ENCODE peak calls at places on chromosomes 4 and X, in five cellular contexts. F, B, Y, V and K are unnamed samples. For H3K4me1, the result is how much of the 10 kb centered on the place peaks cover.

GRCh38 chr4:8315343-8316250 is 46.0 kb downstream of the HTRA3 start:
- DNase-seq in Y (peak), V (peak), B (peak), F (peak), K (peak)

GRCh38 chr4:4762909-4763814 is 96.3 kb upstream of the MSX1 start:
- DNase-seq in B (no peak), F (no peak), Y (no peak), V (no peak), K (no peak)

GRCh38 chr4:32226201-32226600 is 1506.0 kb downstream of the PCDH7 start:
- DNase-seq in F (no peak), Y (no peak), B (no peak), V (no peak), K (no peak)

GRCh38 chr4:46986922-46987638 is 6.3 kb downstream of the GABRA4 start:
- DNase-seq in V (no peak), B (no peak), Y (no peak), F (no peak), K (no peak)

GRCh38 chr4:7767966-7768365 is 171.7 kb downstream of the AFAP1 start:
- DNase-seq in Y (no peak), V (no peak), F (no peak), B (no peak), K (peak)

GRCh38 chr4:123995939-123996338 is 599.3 kb downstream of the SPRY1 start:
- DNase-seq in F (no peak), Y (no peak), B (no peak), V (no peak), K (no peak)

GRCh38 chrX:46722742-46723568 is 36.0 kb downstream of the SLC9A7 start:
- DNase-seq in B (no peak), Y (no peak), F (no peak), V (no peak), K (no peak)

GRCh38 chr4:145230726-145231125 is 50.3 kb upstream of the OTUD4 start:
- DNase-seq in Y (no peak), F (no peak), B (no peak), V (no peak), K (no peak)

GRCh38 chr4:121827851-121828250 is 4.2 kb upstream of the CCNA2 start:
- DNase-seq in V (no peak), Y (no peak), F (no peak), B (no peak), K (no peak)

GRCh38 chr4:108107729-108108382 is 60.9 kb downstream of the LEF1 start:
- DNase-seq in B (no peak), Y (no peak), V (no peak), F (no peak), K (no peak)

DNA sequence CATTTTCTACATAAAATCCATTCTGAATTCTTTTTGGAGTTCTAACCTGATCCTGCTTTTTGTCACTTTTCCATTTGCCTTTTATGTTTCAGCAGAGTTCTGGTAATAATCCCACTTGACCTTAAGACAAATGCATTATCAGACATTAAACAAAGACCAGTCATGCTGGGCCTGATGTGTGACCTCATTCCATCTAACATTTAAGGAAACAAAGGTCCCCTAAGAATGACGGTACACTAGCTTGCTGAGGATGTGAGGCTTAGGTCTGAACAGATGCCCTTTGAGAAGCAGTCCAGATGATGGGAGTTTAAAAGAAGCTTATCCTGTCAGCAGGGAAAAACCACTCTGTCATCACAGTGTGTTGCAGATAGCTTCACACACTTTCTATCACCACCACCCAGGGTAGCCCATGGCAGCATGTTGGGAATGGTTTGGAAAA is 38.1 kb upstream of the PDE5A start:
- DNase-seq in F (no peak), Y (no peak), B (no peak), V (no peak), K (no peak)
- H3K4me1 ChIP-seq in F (under half), Y (under half), B (under half), V (under half), K (under half)

DNA sequence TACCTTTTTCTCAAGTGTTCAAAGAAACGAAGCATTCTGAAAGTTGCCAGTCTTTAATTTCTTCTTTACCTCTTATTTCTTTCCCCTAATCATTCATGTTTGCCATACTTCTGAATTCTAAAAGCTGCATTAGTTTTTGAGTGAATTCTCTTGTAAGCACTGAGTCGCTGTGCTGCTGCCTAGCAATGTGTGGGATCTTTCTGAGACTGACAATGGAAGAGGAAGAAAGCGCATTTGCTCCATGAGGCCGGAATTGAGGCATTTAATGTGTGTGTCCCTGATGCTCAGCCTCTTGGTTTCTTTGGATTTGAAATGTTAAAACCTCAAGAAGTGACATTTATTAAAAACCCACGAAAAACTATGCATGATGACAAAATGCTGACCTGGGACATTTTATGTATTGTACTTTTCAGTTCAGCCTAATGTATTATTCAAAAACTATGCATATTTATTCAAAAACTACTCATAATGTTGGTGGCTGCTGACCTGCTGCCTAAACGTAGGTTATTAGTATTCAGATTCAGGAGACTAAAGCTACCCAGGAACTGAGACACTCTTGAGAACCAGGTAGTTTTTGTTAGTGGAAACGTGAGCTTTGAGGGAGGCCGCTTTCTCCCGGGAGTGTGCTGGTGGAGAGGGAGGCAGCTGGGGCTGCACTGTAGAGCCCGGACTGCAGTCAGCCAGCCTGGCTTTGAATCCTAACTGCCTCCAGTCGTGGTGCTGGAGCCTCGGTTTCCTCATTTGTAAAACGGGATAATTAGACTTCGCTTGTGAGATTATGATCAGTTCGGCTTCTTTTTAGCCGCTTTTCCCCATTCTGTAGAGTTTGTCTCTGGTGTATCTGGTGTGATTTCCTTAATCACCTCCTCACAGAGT is 11.3 kb downstream of the RGS12 start:
- DNase-seq in F (no peak), V (peak), B (peak), Y (no peak), K (peak)
- H3K27ac ChIP-seq in F (no peak), V (no peak), B (no peak), Y (no peak), K (no peak)

GRCh38 chrX:154426916-154427792 is 1.3 kb upstream of the ATP6AP1 start:
- DNase-seq in B (no peak), Y (no peak), F (no peak), V (no peak), K (no peak)
- H3K4me1 ChIP-seq in B (under half), Y (under half), F (under half), V (under half), K (under half)

DNA sequence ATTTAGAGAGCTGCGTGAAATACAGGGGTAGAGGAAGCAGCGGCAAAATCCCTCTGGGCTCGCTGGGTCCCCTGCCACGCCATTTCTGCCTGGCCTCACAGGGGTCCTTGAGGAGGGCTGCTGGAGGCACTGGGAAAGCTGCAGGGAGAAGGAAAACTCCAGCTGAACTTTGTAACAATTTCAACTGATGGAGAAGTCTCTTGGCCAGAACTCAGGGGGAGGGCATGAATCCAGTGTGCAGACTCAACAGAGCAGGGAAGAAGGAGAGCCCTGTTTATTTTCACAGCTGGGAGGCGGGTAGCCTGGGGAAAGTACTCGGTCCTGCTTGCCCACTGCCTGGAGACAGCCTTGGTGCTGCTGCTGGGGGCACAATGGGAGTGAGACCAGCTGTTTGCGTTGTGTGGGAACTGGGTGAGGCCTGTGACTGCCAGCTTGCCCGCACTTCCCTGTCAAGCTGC is 93.2 kb upstream of the MAPK10 start:
- DNase-seq in B (peak), Y (peak), V (no peak), F (no peak), K (no peak)
- H3K27ac ChIP-seq in B (peak), Y (no peak), V (no peak), F (no peak), K (no peak)